ENCODE peak calls at places on chromosomes 5 and 9, in four cellular contexts. Q is A549, L is HepG2, W is K562. O is an unnamed sample.
A peak's percentile ranks its signal among the peaks of the same experiment; 100 is the strongest.

GRCh38 chr5:59813761-59814562 is 79.6 kb downstream of the PDE4D start:
- DNase-seq in Q (peak; percentile 51), L (peak; percentile 30), W (peak; percentile 32), O (no peak)

GRCh38 chr5:94313188-94313587 is 305.2 kb downstream of the KIAA0825 start:
- DNase-seq in Q (no peak), L (no peak), W (no peak), O (no peak)

GRCh38 chr5:76104027-76104426 is 20.8 kb downstream of the SV2C start:
- DNase-seq in Q (no peak), L (peak; percentile 11), W (no peak), O (no peak)

GRCh38 chr9:28024616-28025147 is 451.4 kb upstream of the C9orf72 start:
- DNase-seq in Q (no peak), L (no peak), W (no peak), O (no peak)

GRCh38 chr5:116574682-116575634 is at the start of gene SEMA6A:
- DNase-seq in Q (peak; percentile 55), L (peak; percentile 61), W (peak; percentile 22), O (peak; percentile 81)

GRCh38 chr5:150075233-150075632 is 11.1 kb downstream of the CSF1R start:
- DNase-seq in Q (no peak), L (no peak), W (no peak), O (no peak)

GRCh38 chr5:60066502-60066901 is 173.0 kb upstream of the PDE4D start:
- DNase-seq in Q (no peak), L (no peak), W (no peak), O (no peak)

GRCh38 chr5:104355350-104355749 is 792.8 kb upstream of the NUDT12 start:
- DNase-seq in Q (no peak), L (peak; percentile 78), W (no peak), O (no peak)

GRCh38 chr5:14671414-14671813 is 6.9 kb downstream of the OTULIN start:
- DNase-seq in Q (no peak), L (no peak), W (no peak), O (no peak)

GRCh38 chr5:15791859-15792258 is 291.9 kb downstream of the FBXL7 start:
- DNase-seq in Q (no peak), L (no peak), W (no peak), O (no peak)

GRCh38 chr5:80799041-80799440 is 144.3 kb upstream of the DHFR start:
- DNase-seq in Q (no peak), L (no peak), W (no peak), O (no peak)

GRCh38 chr9:115717711-115718173 is 435.8 kb upstream of the PAPPA start:
- DNase-seq in Q (no peak), L (no peak), W (no peak), O (no peak)

GRCh38 chr5:119063579-119064379 is 7.1 kb upstream of the DMXL1 start:
- DNase-seq in Q (no peak), L (peak; percentile 63), W (peak; percentile 15), O (no peak)

GRCh38 chr9:117414906-117415583 is at the start of gene ASTN2:
- DNase-seq in Q (no peak), L (no peak), W (no peak), O (no peak)

GRCh38 chr9:114214181-114214580 is 58.8 kb downstream of the COL27A1 start:
- DNase-seq in Q (no peak), L (no peak), W (no peak), O (no peak)

GRCh38 chr5:59557572-59557971 is 336.0 kb downstream of the PDE4D start:
- DNase-seq in Q (no peak), L (no peak), W (no peak), O (no peak)

GRCh38 chr5:133709074-133709676 is 96.8 kb upstream of the FSTL4 start:
- DNase-seq in Q (no peak), L (no peak), W (no peak), O (no peak)

GRCh38 chr9:86202338-86202882 is 57.0 kb downstream of the C9orf153 start:
- DNase-seq in Q (peak; percentile 60), L (peak; percentile 16), W (peak; percentile 56), O (peak; percentile 20)

GRCh38 chr5:98700730-98701129 is 72.7 kb upstream of the RGMB start:
- DNase-seq in Q (no peak), L (no peak), W (no peak), O (no peak)

GRCh38 chr5:45385321-45386058 is 310.7 kb downstream of the HCN1 start:
- DNase-seq in Q (no peak), L (no peak), W (no peak), O (no peak)

GRCh38 chr9:128702949-128703615 is 779 bp downstream of the PKN3 start:
- DNase-seq in Q (peak; percentile 60), L (no peak), W (peak; percentile 82), O (no peak)

GRCh38 chr9:70257512-70257911 is 1.3 kb upstream of the SMC5 start:
- DNase-seq in Q (no peak), L (no peak), W (no peak), O (no peak)

GRCh38 chr9:101138516-101138915 is 110.0 kb downstream of the PLPPR1 start:
- DNase-seq in Q (no peak), L (no peak), W (no peak), O (no peak)

GRCh38 chr9:71121275-71122168 is at the start of gene TRPM3:
- DNase-seq in Q (no peak), L (no peak), W (no peak), O (no peak)

GRCh38 chr9:128245293-128246151 is 30.3 kb downstream of the GOLGA2 start:
- DNase-seq in Q (no peak), L (peak; percentile 72), W (no peak), O (no peak)

GRCh38 chr9:12719431-12719830 is 26.2 kb downstream of the TYRP1 start:
- DNase-seq in Q (no peak), L (peak; percentile 26), W (no peak), O (no peak)

GRCh38 chr9:20032413-20033006 is 243.7 kb upstream of the SLC24A2 start:
- DNase-seq in Q (no peak), L (no peak), W (no peak), O (no peak)

GRCh38 chr9:20028849-20029231 is 240.0 kb upstream of the SLC24A2 start:
- DNase-seq in Q (no peak), L (no peak), W (no peak), O (no peak)

GRCh38 chr9:20030671-20031070 is 241.8 kb upstream of the SLC24A2 start:
- DNase-seq in Q (no peak), L (no peak), W (no peak), O (no peak)

GRCh38 chr9:20030221-20030620 is 241.4 kb upstream of the SLC24A2 start:
- DNase-seq in Q (no peak), L (no peak), W (no peak), O (no peak)

GRCh38 chr9:20031836-20032235 is 243.0 kb upstream of the SLC24A2 start:
- DNase-seq in Q (no peak), L (no peak), W (no peak), O (no peak)
- TF ChIP-seq CHD4 in Q (no peak), L (no peak), W (no peak), O (no peak)

DNA sequence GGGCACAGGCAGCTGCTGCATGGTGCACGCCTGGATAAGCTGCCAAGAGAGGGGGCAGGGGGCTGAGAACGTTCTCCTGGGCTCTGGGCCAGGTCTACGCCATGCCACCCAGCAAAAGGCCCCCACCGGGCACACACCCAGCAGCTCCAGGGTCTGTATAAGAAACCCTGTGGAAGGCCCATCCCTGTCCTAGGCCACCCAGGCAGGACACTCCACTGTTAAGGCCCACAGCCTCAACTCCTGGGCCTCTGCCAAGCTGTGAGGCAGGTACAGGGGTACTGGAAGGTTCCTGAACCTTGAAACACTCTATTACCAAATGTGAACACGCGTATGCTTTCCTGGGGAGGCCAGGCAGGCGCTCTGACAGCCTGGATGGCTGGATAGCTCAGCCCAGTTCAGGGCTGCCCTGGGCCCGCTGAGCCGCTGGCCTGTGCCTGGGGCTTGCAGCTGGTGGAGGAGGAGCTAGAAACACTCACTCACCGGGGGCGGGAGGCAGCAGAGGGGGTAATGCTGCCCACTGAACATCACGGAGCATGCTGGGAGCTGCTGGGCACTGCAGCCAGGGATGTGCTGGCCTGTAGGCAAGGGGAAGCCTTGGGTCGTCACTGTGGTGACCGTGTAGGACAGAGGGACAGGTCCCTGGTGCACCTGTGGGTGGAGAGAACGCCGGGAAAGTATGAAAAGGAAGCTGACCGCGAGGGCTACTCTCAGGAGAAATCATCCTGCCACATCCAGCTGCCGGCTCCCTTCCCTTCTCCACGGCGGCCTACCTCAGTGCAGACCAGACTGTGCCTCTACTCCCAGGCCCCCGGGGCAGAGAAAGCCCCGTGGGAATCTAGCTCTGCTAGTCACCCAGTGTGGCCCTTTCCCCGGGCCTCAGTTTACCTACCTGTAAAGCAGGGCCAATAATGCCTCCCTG is 6.0 kb downstream of the RNF44 start:
- DNase-seq in Q (no peak), L (no peak), W (no peak), O (no peak)
- TF ChIP-seq CHD4 in Q (no peak), L (no peak), W (no peak), O (no peak)

GRCh38 chr9:83523684-83524083 is 14.5 kb downstream of the FRMD3 start:
- DNase-seq in Q (no peak), L (no peak), W (no peak), O (no peak)

GRCh38 chr9:83521017-83521810 is 17.0 kb downstream of the FRMD3 start:
- DNase-seq in Q (no peak), L (no peak), W (no peak), O (no peak)

GRCh38 chr9:83526221-83526620 is 12.0 kb downstream of the FRMD3 start:
- DNase-seq in Q (no peak), L (no peak), W (no peak), O (no peak)

GRCh38 chr9:83526901-83527300 is 11.3 kb downstream of the FRMD3 start:
- DNase-seq in Q (no peak), L (peak; percentile 89), W (no peak), O (no peak)
- TF ChIP-seq CHD4 in Q (no peak), L (peak; percentile 35), W (no peak), O (no peak)

GRCh38 chr5:2160811-2161210 is 278.1 kb upstream of the IRX4 start:
- DNase-seq in Q (no peak), L (no peak), W (no peak), O (no peak)
- TF ChIP-seq CHD4 in Q (no peak), L (no peak), W (no peak), O (no peak)

DNA sequence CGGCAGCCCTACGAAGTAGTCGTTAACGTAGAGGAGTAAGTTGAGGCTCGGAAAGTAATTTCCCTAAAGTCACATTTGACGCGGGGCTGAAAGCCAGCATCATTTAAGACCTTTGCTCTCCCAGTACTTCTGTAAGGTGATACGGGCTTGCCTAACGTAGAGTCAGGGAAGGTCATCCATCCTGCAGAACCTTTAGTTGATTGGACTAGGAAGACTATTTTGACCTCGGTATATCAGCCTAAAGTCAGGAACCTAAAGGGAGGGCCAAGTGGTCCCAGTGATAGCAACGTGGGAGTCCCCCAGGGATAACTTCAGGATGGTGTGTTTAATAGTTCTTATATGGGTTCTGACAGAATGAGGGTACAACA is 657 bp downstream of the NUP214 start:
- DNase-seq in Q (no peak), L (peak; percentile 34), W (peak; percentile 82), O (no peak)
- TF ChIP-seq CHD4 in Q (no peak), L (no peak), W (no peak), O (no peak)

DNA sequence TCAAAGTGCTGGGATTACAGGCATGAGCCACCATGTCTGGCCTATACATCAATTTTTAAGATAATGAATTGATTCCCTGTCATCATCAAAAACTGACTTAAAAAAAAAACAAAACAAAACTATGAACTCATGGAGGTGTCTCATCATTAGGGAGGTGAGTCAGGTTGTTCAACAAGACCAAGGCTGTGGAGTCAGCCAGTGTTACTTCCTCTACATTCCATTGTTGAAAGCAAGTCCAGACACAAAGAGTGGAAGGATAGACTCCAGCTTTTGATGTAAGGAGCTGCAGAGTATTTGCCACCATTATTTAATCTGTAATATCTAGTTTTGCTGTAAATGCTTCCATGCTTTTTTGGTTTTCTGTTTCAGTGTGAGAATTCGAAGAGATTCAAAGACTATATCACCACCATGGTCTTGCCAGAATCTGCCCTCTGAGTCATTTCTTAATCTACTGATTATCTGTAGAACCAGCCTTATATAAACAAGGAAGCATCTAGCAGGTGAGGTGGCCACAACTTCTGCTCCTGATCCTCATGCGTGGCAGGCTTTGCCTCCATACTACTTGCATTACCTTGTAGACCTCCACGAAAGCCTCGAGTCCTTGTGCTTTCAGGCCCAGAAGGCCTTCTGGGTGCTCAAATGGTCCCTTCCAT is 156.1 kb downstream of the FGF1 start:
- DNase-seq in Q (no peak), L (peak; percentile 59), W (no peak), O (no peak)
- TF ChIP-seq CHD4 in Q (no peak), L (no peak), W (no peak), O (no peak)

O was measured in GM12878.